ENCODE peak calls at places on chromosomes 13 and 19, in four cellular contexts. U is HepG2, K is tibial artery, S is heart left ventricle. C is an unnamed sample.
A peak's percentile ranks its signal among the peaks of the same experiment; 100 is the strongest.

GRCh38 chr19:1265611-1266115 is 3.5 kb upstream of the CIRBP start:
- DNase-seq in S (peak; percentile 70), K (peak; percentile 95), U (no peak), C (peak; percentile 93)

GRCh38 chr13:42174344-42175162 is 97.4 kb upstream of the AKAP11 start:
- DNase-seq in U (no peak), K (no peak), S (no peak), C (no peak)

GRCh38 chr13:98290261-98290660 is 113.2 kb upstream of the RNF113B start:
- DNase-seq in S (no peak), K (no peak), U (no peak), C (no peak)

GRCh38 chr13:79776538-79776937 is 295.6 kb downstream of the NDFIP2 start:
- DNase-seq in S (no peak), U (no peak), K (no peak), C (peak; percentile 27)

GRCh38 chr13:112876305-112877000 is 92.6 kb upstream of the MCF2L start:
- DNase-seq in U (no peak), S (no peak), K (no peak), C (no peak)

GRCh38 chr13:26991508-26992181 is 180.0 kb downstream of the USP12 start:
- DNase-seq in K (no peak), S (no peak), U (peak; percentile 97), C (no peak)

GRCh38 chr13:58119351-58119750 is 487.8 kb downstream of the PCDH17 start:
- DNase-seq in S (no peak), U (no peak), K (no peak), C (no peak)

GRCh38 chr19:3669134-3669436 is 31.2 kb downstream of the PIP5K1C start:
- DNase-seq in S (no peak), K (no peak), U (no peak), C (no peak)

GRCh38 chr13:21458457-21458815 is 667 bp downstream of the ZDHHC20 start:
- DNase-seq in U (no peak), K (no peak), S (peak; percentile 35), C (no peak)

GRCh38 chr19:33840783-33841182 is 44.1 kb downstream of the KCTD15 start:
- DNase-seq in K (no peak), U (no peak), S (no peak), C (no peak)

GRCh38 chr19:46787331-46788100 is 878 bp downstream of the SLC1A5 start:
- DNase-seq in U (peak; percentile 54), K (peak; percentile 85), S (peak; percentile 48), C (peak; percentile 68)

GRCh38 chr13:74288361-74288911 is 154.2 kb upstream of the KLF12 start:
- DNase-seq in S (peak; percentile 61), K (no peak), U (no peak), C (no peak)

GRCh38 chr13:23656637-23657036 is 86.4 kb downstream of the TNFRSF19 start:
- DNase-seq in S (peak; percentile 69), U (peak; percentile 45), K (no peak), C (peak; percentile 87)

GRCh38 chr13:36553501-36553900 is 120.3 kb upstream of the SERTM1 start:
- DNase-seq in S (no peak), U (no peak), K (no peak), C (no peak)

GRCh38 chr19:9796113-9796773 is 22.6 kb downstream of the FBXL12 start:
- DNase-seq in S (peak; percentile 76), U (peak; percentile 86), K (peak; percentile 90), C (peak; percentile 93)
- TF ChIP-seq CTCF in S (peak; percentile 66), U (peak; percentile 92), K (peak; percentile 76), C (peak; percentile 95)

GRCh38 chr19:49690073-49690655 is 752 bp upstream of the CPT1C start:
- DNase-seq in S (no peak), K (no peak), U (no peak), C (no peak)
- TF ChIP-seq CTCF in S (no peak), K (no peak), U (no peak), C (no peak)

GRCh38 chr13:84917252-84917878 is 881.9 kb downstream of the SLITRK6 start:
- DNase-seq in S (no peak), U (peak; percentile 8), K (no peak), C (peak; percentile 22)
- TF ChIP-seq CTCF in S (peak; percentile 28), U (no peak), K (no peak), C (peak; percentile 18)

DNA sequence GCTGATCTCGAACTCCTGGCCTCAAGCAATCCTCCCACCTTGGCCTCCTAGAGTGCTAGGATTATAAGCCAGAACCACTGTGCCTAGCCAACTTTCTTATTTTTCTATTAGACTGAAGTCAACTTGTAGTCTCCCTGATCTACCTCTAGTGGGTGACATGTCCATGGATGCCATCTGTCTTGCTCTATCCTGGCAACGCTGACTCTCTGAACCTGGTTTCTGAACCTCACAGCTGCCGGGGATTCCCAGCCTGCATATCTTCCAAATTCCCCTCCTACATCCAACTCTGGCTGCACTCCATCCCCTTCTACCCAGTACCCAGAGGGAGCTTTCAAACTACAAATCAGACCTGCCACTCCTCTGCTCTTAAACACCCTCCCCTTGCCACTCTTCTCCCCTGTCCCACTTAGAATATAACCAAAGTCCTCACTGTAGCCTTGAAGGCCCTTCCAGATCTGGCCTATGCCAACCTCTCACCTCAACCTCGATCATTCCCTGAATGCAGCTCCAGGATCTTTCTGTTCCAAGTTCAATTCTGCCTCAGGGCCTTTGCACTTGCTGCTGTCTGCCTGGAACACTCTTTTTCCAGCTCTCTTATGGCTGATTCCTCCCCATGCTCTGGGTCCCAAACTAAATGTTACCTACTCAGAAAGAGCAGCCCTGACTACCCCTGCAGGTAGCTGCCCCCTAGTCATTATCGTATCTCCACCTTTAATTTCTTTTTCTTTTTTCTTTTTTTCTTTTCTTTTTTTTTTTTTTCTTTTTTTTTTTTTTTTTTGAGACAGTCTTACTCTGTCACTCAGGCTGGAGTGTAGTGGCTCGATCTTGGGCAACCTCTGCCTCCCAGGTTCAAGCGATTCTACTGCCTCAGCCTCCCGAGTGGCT is 2.2 kb downstream of the CLIP3 start:
- DNase-seq in U (no peak), K (no peak), S (no peak), C (peak; percentile 45)
- TF ChIP-seq CTCF in U (no peak), K (no peak), S (no peak), C (peak; percentile 25)

GRCh38 chr19:41795031-41795461 is 1.3 kb upstream of the CEACAM3 start:
- DNase-seq in K (no peak), S (no peak), U (peak; percentile 29), C (peak; percentile 38)

GRCh38 chr19:41792513-41793413 is 3.6 kb upstream of the CEACAM3 start:
- DNase-seq in S (no peak), K (no peak), U (peak; percentile 21), C (peak; percentile 49)

GRCh38 chr19:41796362-41796761 is at the start of gene CEACAM3:
- DNase-seq in K (no peak), S (no peak), U (no peak), C (no peak)

DNA sequence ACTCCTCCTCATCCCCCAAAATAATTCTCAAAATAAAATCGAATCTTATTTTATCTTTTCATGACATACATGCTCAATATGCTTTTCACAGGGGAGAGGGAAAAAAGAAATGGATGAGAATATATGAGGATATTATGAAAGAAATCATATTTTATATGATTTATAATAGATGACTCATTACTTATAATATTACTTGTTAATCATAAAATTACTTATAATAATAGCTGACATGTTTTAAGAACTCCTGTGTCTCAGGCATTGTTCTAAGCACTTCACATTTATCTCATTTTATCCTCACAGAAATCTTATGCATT is 3.0 kb upstream of the CEACAM3 start:
- DNase-seq in S (no peak), K (no peak), U (no peak), C (no peak)
- TF ChIP-seq CTCF in S (no peak), K (no peak), U (no peak), C (no peak)

DNA sequence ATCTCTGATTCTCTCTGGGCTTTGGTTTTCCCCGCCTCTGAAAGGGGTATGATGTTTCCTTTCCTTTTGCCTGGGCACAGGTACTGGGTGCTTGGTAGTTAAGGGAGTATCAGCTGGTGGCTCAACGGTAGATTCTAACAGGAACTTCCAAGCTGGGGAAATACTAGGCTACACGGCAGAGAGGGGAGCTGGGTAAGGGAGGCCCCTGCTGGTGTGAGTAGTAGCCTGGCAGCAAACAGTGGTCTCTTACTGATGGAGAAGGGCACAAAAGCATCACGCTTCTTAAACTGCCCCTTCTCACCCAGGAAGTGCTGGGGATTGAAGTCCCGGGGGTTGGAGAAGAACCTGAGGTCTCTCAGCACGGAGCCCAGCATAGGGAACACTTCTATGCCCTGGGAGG is 26.9 kb upstream of the CYP2A7 start:
- DNase-seq in U (no peak), K (no peak), S (peak; percentile 23), C (no peak)
- TF ChIP-seq CTCF in U (peak; percentile 27), K (no peak), S (no peak), C (no peak)

GRCh38 chr13:67366533-67366932 is 136.4 kb upstream of the PCDH9 start:
- DNase-seq in U (no peak), S (no peak), K (no peak), C (peak; percentile 52)
- TF ChIP-seq CTCF in U (no peak), S (no peak), K (no peak), C (peak; percentile 30)

C was measured in fibroblast of mammary gland.